ENCODE peak calls at places on chromosome 7, in nine cellular contexts. J is type B pancreatic cell; P is mesenchymal stem cell; N is stimulated activated CD4-positive, alpha-beta T cell treated with anti-CD3 and anti-CD28 coated beads, TNF-alpha, amount 100 ng/mL, for 1 hour; E is transverse colon; F is stimulated activated naive B cell treated with anti-CD40 and anti-IgM and Interleukin-4, amounts not matched to agents 10 μg/mL and 1 μg/mL and 100 μg/mL, for 72 hours; D is AG04450; H is activated CD4-positive, alpha-beta T cell treated with anti-CD3 and anti-CD28 coated beads for 1 hour; C is bronchial epithelial cell. V is an unnamed sample.

GRCh38 chr7:7136857-7137309 is 45.5 kb upstream of the C1GALT1 start:
- DNase-seq in N (no peak), D (no peak), J (no peak), H (no peak), E (no peak), F (no peak), C (no peak), P (no peak), V (no peak)

GRCh38 chr7:57769958-57770357 is 320.0 kb downstream of the ZNF716 start:
- DNase-seq in H (no peak), J (no peak), E (no peak), N (no peak), C (no peak), F (no peak), D (no peak), P (no peak), V (no peak)

GRCh38 chr7:37440738-37441404 is 7.8 kb downstream of the ELMO1 start:
- DNase-seq in J (no peak), C (no peak), E (no peak), D (no peak), H (no peak), N (no peak), P (no peak), F (no peak), V (peak; percentile 64)

GRCh38 chr7:36633377-36633776 is 90.9 kb downstream of the AOAH start:
- DNase-seq in F (no peak), E (no peak), P (no peak), D (no peak), H (no peak), N (no peak), J (no peak), C (no peak), V (no peak)

GRCh38 chr7:2138146-2138765 is 94.5 kb downstream of the MAD1L1 start:
- DNase-seq in D (no peak), E (peak; percentile 19), H (peak; percentile 27), J (no peak), F (peak; percentile 81), N (peak; percentile 3), C (no peak), P (no peak), V (peak; percentile 71)

GRCh38 chr7:2904202-2904601 is 60.1 kb upstream of the GNA12 start:
- DNase-seq in P (no peak), F (no peak), D (no peak), H (no peak), E (no peak), N (no peak), J (no peak), C (no peak), V (no peak)

GRCh38 chr7:117012284-117013174 is 59.2 kb downstream of the ST7 start:
- DNase-seq in P (peak; percentile 67), H (no peak), D (no peak), J (no peak), F (no peak), N (no peak), C (peak; percentile 67), E (no peak), V (peak; percentile 69)

GRCh38 chr7:27143022-27143949 is at the start of gene HOXA5:
- DNase-seq in C (peak; percentile 9), D (peak; percentile 100), F (peak; percentile 41), P (peak; percentile 84), J (peak; percentile 97), E (peak; percentile 84), N (no peak), H (no peak), V (peak; percentile 100)

GRCh38 chr7:85068796-85069195 is 118.1 kb downstream of the SEMA3D start:
- DNase-seq in C (peak; percentile 85), F (no peak), D (no peak), J (no peak), E (no peak), P (peak; percentile 48), N (no peak), H (no peak), V (no peak)

GRCh38 chr7:21942955-21943354 is 2.7 kb downstream of the CDCA7L start:
- DNase-seq in P (peak; percentile 55), C (no peak), D (no peak), H (no peak), F (no peak), J (no peak), N (no peak), E (no peak), V (no peak)